ENCODE peak calls at places on chromosomes 16 and 17, in six cellular contexts. M is cerebellar cortex; N is stimulated activated naive B cell treated with anti-CD40 and anti-IgM and Interleukin-4, amounts not matched to agents 10 μg/mL and 1 μg/mL and 100 μg/mL, for 72 hours; E is SK-N-DZ; K is heart left ventricle; X is B cell. B is an unnamed sample.

GRCh38 chr16:60230666-60231065 is 1496.5 kb upstream of the GOT2 start:
- DNase-seq in M (no peak), N (no peak), E (no peak), K (no peak), X (no peak), B (no peak)

GRCh38 chr17:5826384-5826783 is 242.1 kb upstream of the NLRP1 start:
- DNase-seq in M (no peak), N (no peak), E (no peak), K (no peak), X (no peak), B (no peak)

GRCh38 chr16:48444574-48444973 is 59.4 kb upstream of the SIAH1 start:
- DNase-seq in M (no peak), N (no peak), E (no peak), K (no peak), X (no peak), B (no peak)

GRCh38 chr17:46154151-46154816 is 38.9 kb downstream of the KANSL1 start:
- DNase-seq in M (no peak), N (no peak), E (no peak), K (no peak), X (no peak), B (no peak)

GRCh38 chr17:39605492-39606433 is 2.0 kb downstream of the NEUROD2 start:
- DNase-seq in M (peak), N (no peak), E (no peak), K (no peak), X (peak), B (no peak)

GRCh38 chr16:84829168-84829965 is 9.6 kb downstream of the CRISPLD2 start:
- DNase-seq in M (no peak), N (no peak), E (no peak), K (no peak), X (no peak), B (no peak)

GRCh38 chr16:81548901-81549546 is 104.4 kb downstream of the CMIP start:
- DNase-seq in M (no peak), N (no peak), E (no peak), K (no peak), X (no peak), B (no peak)

GRCh38 chr17:50464736-50465135 is 3.9 kb downstream of the CHAD start:
- DNase-seq in M (no peak), N (no peak), E (no peak), K (no peak), X (no peak), B (peak)

GRCh38 chr17:75707096-75707720 is 14.1 kb upstream of the ITGB4 start:
- DNase-seq in M (no peak), N (no peak), E (no peak), K (peak), X (no peak), B (no peak)

GRCh38 chr16:62475573-62475972 is 439.3 kb upstream of the CDH8 start:
- DNase-seq in M (no peak), N (no peak), E (peak), K (no peak), X (no peak), B (no peak)

GRCh38 chr17:31318298-31319190 is 2.9 kb downstream of the EVI2A start:
- DNase-seq in M (peak), N (peak), E (no peak), K (no peak), X (peak), B (no peak)

GRCh38 chr17:8997994-8998628 is 23.2 kb upstream of the NTN1 start:
- DNase-seq in M (peak), N (peak), E (peak), K (peak), X (peak), B (peak)

GRCh38 chr17:11557727-11558452 is 40.4 kb upstream of the DNAH9 start:
- DNase-seq in M (no peak), N (no peak), E (no peak), K (no peak), X (no peak), B (no peak)

GRCh38 chr17:38921756-38922411 is 3.5 kb upstream of the LASP1NB start:
- DNase-seq in M (no peak), N (peak), E (no peak), K (no peak), X (no peak), B (no peak)

GRCh38 chr16:66250686-66251405 is 115.6 kb upstream of the CDH5 start:
- DNase-seq in M (peak), N (no peak), E (no peak), K (no peak), X (no peak), B (no peak)

GRCh38 chr17:70105154-70105553 is 30.1 kb downstream of the KCNJ16 start:
- DNase-seq in M (no peak), N (no peak), E (no peak), K (no peak), X (no peak), B (no peak)

GRCh38 chr16:4673387-4674046 is 19.8 kb upstream of the NUDT16L1 start:
- DNase-seq in M (no peak), N (no peak), E (no peak), K (peak), X (no peak), B (no peak)

GRCh38 chr16:24139282-24139681 is 116.9 kb upstream of the CACNG3 start:
- DNase-seq in M (no peak), N (no peak), E (no peak), K (no peak), X (no peak), B (no peak)

GRCh38 chr17:79023886-79024771 is at the start of gene C1QTNF1:
- DNase-seq in M (no peak), N (no peak), E (no peak), K (peak), X (peak), B (peak)

GRCh38 chr16:2476741-2477140 is 1.8 kb downstream of the TBC1D24 start:
- DNase-seq in M (no peak), N (no peak), E (no peak), K (no peak), X (no peak), B (no peak)

GRCh38 chr16:86570542-86571196 is 4.0 kb downstream of the FOXC2 start:
- DNase-seq in M (no peak), N (no peak), E (no peak), K (no peak), X (no peak), B (no peak)

GRCh38 chr16:77450790-77451487 is 16.1 kb upstream of the ADAMTS18 start:
- DNase-seq in M (peak), N (no peak), E (no peak), K (no peak), X (no peak), B (no peak)

GRCh38 chr16:54135361-54136275 is 151.0 kb downstream of the IRX3 start:
- DNase-seq in M (no peak), N (no peak), E (no peak), K (no peak), X (no peak), B (no peak)

GRCh38 chr17:74738051-74738996 is 1.3 kb downstream of the RAB37 start:
- DNase-seq in M (no peak), N (peak), E (no peak), K (peak), X (peak), B (peak)

GRCh38 chr16:75011634-75012307 is 12.9 kb downstream of the ZNRF1 start:
- DNase-seq in M (no peak), N (peak), E (no peak), K (no peak), X (no peak), B (peak)

GRCh38 chr17:63692195-63692816 is 7.6 kb downstream of the LIMD2 start:
- DNase-seq in M (no peak), N (no peak), E (no peak), K (no peak), X (no peak), B (no peak)

GRCh38 chr17:62030264-62030663 is 34.8 kb downstream of the MED13 start:
- DNase-seq in M (no peak), N (no peak), E (no peak), K (no peak), X (no peak), B (no peak)

GRCh38 chr17:78197147-78197830 is 10.1 kb downstream of the AFMID start:
- DNase-seq in M (peak), N (no peak), E (no peak), K (no peak), X (no peak), B (no peak)

GRCh38 chr16:1794908-1795666 is 1.6 kb upstream of the IGFALS start:
- DNase-seq in M (no peak), N (no peak), E (no peak), K (no peak), X (no peak), B (no peak)

GRCh38 chr17:74070374-74070773 is 133.1 kb upstream of the RPL38 start:
- DNase-seq in M (no peak), N (no peak), E (no peak), K (no peak), X (no peak), B (no peak)

GRCh38 chr16:57316390-57317017 is 32.0 kb upstream of the PLLP start:
- DNase-seq in M (no peak), N (no peak), E (no peak), K (peak), X (no peak), B (no peak)

GRCh38 chr16:11682655-11683096 is 14.4 kb downstream of the SNN start:
- DNase-seq in M (peak), N (no peak), E (no peak), K (no peak), X (peak), B (no peak)

B was measured in GM13976.